ENCODE peak calls at places on chromosomes 16 and 17, in five cellular contexts. I is fibroblast of lung; E is stimulated activated CD4-positive, alpha-beta T cell treated with anti-CD3 and anti-CD28 coated beads, Interleukin-1b, Interleukin-23, amount 100 ng/mL, for 24 hours; Y is activated T-helper 9 cell treated with anti-CD3 and anti-CD28 coated beads, Interleukin-2, amount 50 U/mL, for 16 hours; O is T47D. M is an unnamed sample.
A peak's percentile ranks its signal among the peaks of the same experiment; 100 is the strongest.

GRCh38 chr17:50172130-50172529 is 6.3 kb downstream of the SGCA start:
- DNase-seq in I (no peak), E (no peak), Y (no peak), O (no peak), M (no peak)

GRCh38 chr17:35900693-35901487 is 20.7 kb upstream of the CCL5 start:
- DNase-seq in I (no peak), E (no peak), Y (no peak), O (no peak), M (no peak)

GRCh38 chr17:12665263-12666210 is at the start of gene MYOCD:
- DNase-seq in I (peak; percentile 42), E (no peak), Y (no peak), O (no peak), M (no peak)

GRCh38 chr17:64572682-64573154 is 65.9 kb downstream of the CEP95 start:
- DNase-seq in I (peak; percentile 70), E (no peak), Y (no peak), O (peak; percentile 54), M (no peak)

GRCh38 chr16:78742501-78743283 is 643.2 kb downstream of the WWOX start:
- DNase-seq in I (peak; percentile 10), E (peak; percentile 59), Y (peak; percentile 77), O (peak; percentile 11), M (no peak)

GRCh38 chr17:48103379-48103715 is 2.1 kb upstream of the CBX1 start:
- DNase-seq in I (no peak), E (no peak), Y (no peak), O (no peak), M (no peak)

GRCh38 chr17:48998557-48999440 is 1.6 kb downstream of the IGF2BP1 start:
- DNase-seq in I (peak; percentile 43), E (no peak), Y (no peak), O (no peak), M (no peak)

GRCh38 chr16:29738514-29738913 is 7.3 kb downstream of the C16orf54 start:
- DNase-seq in I (no peak), E (no peak), Y (no peak), O (peak; percentile 54), M (peak; percentile 75)

GRCh38 chr17:66304304-66305174 is 2.1 kb downstream of the PRKCA start:
- DNase-seq in I (peak; percentile 51), E (no peak), Y (peak; percentile 3), O (peak; percentile 52), M (no peak)

GRCh38 chr16:72131036-72131435 is 37.4 kb downstream of the DHX38 start:
- DNase-seq in I (peak; percentile 73), E (no peak), Y (no peak), O (peak; percentile 48), M (no peak)

GRCh38 chr16:83651871-83652270 is 155.9 kb upstream of the HSBP1 start:
- DNase-seq in I (no peak), E (no peak), Y (no peak), O (no peak), M (no peak)

GRCh38 chr17:83124871-83125514 is 45.6 kb downstream of the METRNL start:
- DNase-seq in I (no peak), E (no peak), Y (no peak), O (no peak), M (no peak)

GRCh38 chr16:5634781-5635180 is 537.2 kb upstream of the EEF2KMT start:
- DNase-seq in I (no peak), E (no peak), Y (no peak), O (peak; percentile 27), M (no peak)

GRCh38 chr16:74666010-74666421 is 661 bp downstream of the RFWD3 start:
- DNase-seq in I (no peak), E (no peak), Y (no peak), O (no peak), M (no peak)

GRCh38 chr17:45640141-45640850 is 143.8 kb upstream of the CRHR1 start:
- DNase-seq in I (peak; percentile 58), E (peak; percentile 57), Y (peak; percentile 55), O (peak; percentile 86), M (peak; percentile 28)

GRCh38 chr16:17107450-17107849 is 363.3 kb downstream of the XYLT1 start:
- DNase-seq in I (no peak), E (no peak), Y (no peak), O (no peak), M (no peak)

GRCh38 chr17:56112086-56112485 is 41.2 kb upstream of the ANKFN1 start:
- DNase-seq in I (peak; percentile 84), E (no peak), Y (no peak), O (no peak), M (no peak)

GRCh38 chr17:83133302-83134121 is 54.1 kb downstream of the METRNL start:
- DNase-seq in I (no peak), E (no peak), Y (no peak), O (peak; percentile 42), M (no peak)

M was measured in LNCaP clone FGC.